ENCODE peak calls at places on chromosomes 11 and 22, in ten cellular contexts. S is neural crest cell; H is hepatocyte; B is hippocampal formation; V is memory B cell; Y is activated CD4-positive, alpha-beta T cell treated with anti-CD3 and anti-CD28 coated beads, Interleukin-2, amount 10 ng/mL, durations not matched to agents 7 days and 5 days; C is NCI-H345; M is naive thymus-derived CD4-positive, alpha-beta T cell; G is foreskin keratinocyte; I is activated CD4-positive, alpha-beta memory T cell treated with anti-CD3 and anti-CD28 coated beads, Interleukin-2, amount 10 ng/mL, durations not matched to agents 7 days and 5 days. K is an unnamed sample.

GRCh38 chr11:133824593-133824992 is 20.7 kb downstream of the SPATA19 start:
- DNase-seq in I (no peak), C (no peak), B (no peak), S (no peak), Y (no peak), H (no peak), V (no peak), M (no peak), G (no peak), K (no peak)

GRCh38 chr22:49570032-49570848 is 257.4 kb downstream of the BRD1 start:
- DNase-seq in G (no peak), V (no peak), C (no peak), S (no peak), H (no peak), B (no peak), I (no peak), M (no peak), Y (no peak), K (no peak)

GRCh38 chr11:2580444-2581050 is 119.2 kb downstream of the KCNQ1OT1 start:
- DNase-seq in H (no peak), M (no peak), I (peak; percentile 15), S (no peak), G (no peak), B (no peak), C (no peak), Y (no peak), V (no peak), K (no peak)

GRCh38 chr11:40337118-40337517 is 1122.3 kb downstream of the LRRC4C start:
- DNase-seq in S (no peak), B (no peak), M (no peak), Y (no peak), H (no peak), V (no peak), I (no peak), G (no peak), C (no peak), K (no peak)

GRCh38 chr11:36141161-36141560 is 148.1 kb downstream of the COMMD9 start:
- DNase-seq in H (no peak), G (no peak), V (no peak), B (no peak), M (no peak), S (no peak), C (no peak), Y (no peak), I (no peak), K (no peak)

GRCh38 chr11:41947392-41947791 is 487.9 kb upstream of the LRRC4C start:
- DNase-seq in I (no peak), S (no peak), M (no peak), C (no peak), H (no peak), V (no peak), G (no peak), Y (no peak), B (no peak), K (no peak)

GRCh38 chr11:58968251-58968711 is 29.0 kb downstream of the GLYATL1 start:
- DNase-seq in B (no peak), H (peak; percentile 8), V (no peak), G (no peak), Y (no peak), C (peak; percentile 80), I (no peak), M (no peak), S (no peak), K (no peak)

GRCh38 chr22:44516841-44517240 is 18.8 kb upstream of the RTL6 start:
- DNase-seq in G (no peak), H (no peak), I (no peak), V (no peak), B (no peak), C (no peak), Y (no peak), S (no peak), M (no peak), K (no peak)

GRCh38 chr11:114399903-114400221 is 449 bp downstream of the C11orf71 start:
- DNase-seq in S (no peak), Y (no peak), V (no peak), G (no peak), H (no peak), I (no peak), M (no peak), B (no peak), C (peak; percentile 60), K (no peak)

GRCh38 chr11:35377262-35377661 is 42.1 kb downstream of the SLC1A2 start:
- DNase-seq in C (no peak), B (no peak), I (no peak), M (no peak), G (no peak), H (no peak), Y (no peak), S (no peak), V (no peak), K (no peak)

GRCh38 chr11:120878781-120879180 is 145.1 kb upstream of the TBCEL start:
- DNase-seq in S (no peak), I (no peak), H (no peak), V (no peak), C (no peak), B (no peak), M (no peak), G (no peak), Y (no peak), K (no peak)

GRCh38 chr11:36458129-36458918 is 51.7 kb downstream of the TRAF6 start:
- DNase-seq in H (no peak), M (no peak), I (no peak), V (no peak), B (no peak), Y (no peak), C (no peak), S (no peak), G (no peak), K (no peak)

GRCh38 chr11:120001161-120002135 is 136.5 kb downstream of the TRIM29 start:
- DNase-seq in V (no peak), Y (no peak), G (no peak), C (no peak), B (peak; percentile 34), I (no peak), S (no peak), H (no peak), M (no peak), K (no peak)

GRCh38 chr11:15720460-15720859 is 605.7 kb downstream of the INSC start:
- DNase-seq in G (no peak), S (no peak), I (no peak), C (no peak), B (no peak), H (no peak), M (no peak), V (no peak), Y (no peak), K (no peak)

GRCh38 chr11:124725719-124726105 is 14.0 kb upstream of the NRGN start:
- DNase-seq in H (no peak), M (no peak), V (no peak), C (no peak), B (no peak), S (no peak), I (no peak), Y (no peak), G (peak; percentile 62), K (no peak)

GRCh38 chr11:36750349-36750748 is 152.3 kb upstream of the RAG2 start:
- DNase-seq in M (no peak), I (no peak), H (no peak), C (no peak), B (no peak), G (no peak), Y (no peak), V (no peak), S (no peak), K (no peak)

GRCh38 chr11:9265211-9266131 is at the start of gene DENND5A:
- DNase-seq in V (peak; percentile 11), C (peak; percentile 80), S (peak; percentile 75), I (peak; percentile 49), M (peak; percentile 42), G (peak; percentile 35), H (peak; percentile 96), Y (peak; percentile 64), B (peak; percentile 91), K (no peak)

GRCh38 chr11:104028476-104028875 is 8.0 kb upstream of the DDI1 start:
- DNase-seq in M (no peak), G (no peak), V (no peak), Y (no peak), S (no peak), I (no peak), H (no peak), C (no peak), B (no peak), K (no peak)

GRCh38 chr22:38415561-38416321 is 39.3 kb downstream of the KCNJ4 start:
- DNase-seq in B (no peak), Y (no peak), S (no peak), H (peak; percentile 3), C (peak; percentile 72), I (no peak), V (no peak), M (no peak), G (no peak), K (no peak)

GRCh38 chr22:38872831-38873248 is 824 bp upstream of the CBX6 start:
- DNase-seq in V (no peak), I (peak; percentile 30), B (peak; percentile 35), G (no peak), S (peak; percentile 58), Y (no peak), C (peak; percentile 64), M (no peak), H (peak; percentile 71), K (no peak)

GRCh38 chr11:114262681-114263509 is 33.3 kb upstream of the NNMT start:
- DNase-seq in I (peak; percentile 24), G (no peak), C (peak; percentile 64), B (peak; percentile 41), V (peak; percentile 18), S (peak; percentile 31), Y (peak; percentile 39), H (peak; percentile 71), M (peak; percentile 22), K (no peak)

GRCh38 chr22:40076702-40077645 is 82.2 kb downstream of the FAM83F start:
- DNase-seq in V (no peak), Y (no peak), H (no peak), G (peak; percentile 28), C (no peak), I (no peak), B (no peak), S (no peak), M (no peak), K (no peak)

GRCh38 chr11:34343153-34343552 is 14.7 kb downstream of the ABTB2 start:
- DNase-seq in B (no peak), H (no peak), Y (no peak), I (no peak), S (no peak), V (no peak), G (peak; percentile 84), M (no peak), C (no peak), K (no peak)

GRCh38 chr22:45878051-45878764 is 98.8 kb downstream of the WNT7B start:
- DNase-seq in C (peak; percentile 36), S (no peak), B (no peak), Y (no peak), I (no peak), G (no peak), V (no peak), M (no peak), H (no peak), K (no peak)

GRCh38 chr11:126212089-126212660 is 593 bp downstream of the FAM118B start:
- DNase-seq in G (peak; percentile 22), M (no peak), C (no peak), Y (no peak), S (no peak), B (no peak), H (no peak), I (no peak), V (no peak), K (no peak)